ENCODE peak calls at places on chromosomes 16 and 17, in nine cellular contexts. U is pancreas, E is NB4, C is K562, N is AG09309, D is esophagus squamous epithelium, I is transverse colon, O is thoracic aorta, X is glutamatergic neuron. L is an unnamed sample.

GRCh38 chr16:70455910-70456309 is 1.5 kb downstream of the FCSK start:
- DNase-seq in C (peak), I (no peak), U (no peak), O (no peak), E (no peak), N (no peak), X (no peak), D (no peak), L (no peak)

GRCh38 chr17:4951486-4951885 is 567 bp downstream of the ENO3 start:
- DNase-seq in C (peak), D (no peak), N (no peak), E (no peak), O (no peak), U (no peak), X (no peak), I (no peak), L (no peak)

GRCh38 chr16:27286446-27286845 is 17.9 kb upstream of the NSMCE1 start:
- DNase-seq in O (peak), C (no peak), U (no peak), D (no peak), I (no peak), E (no peak), N (peak), X (no peak), L (no peak)

GRCh38 chr16:31215287-31216115 is 1.4 kb downstream of the PYDC1 start:
- DNase-seq in D (no peak), N (no peak), C (peak), E (peak), I (peak), X (peak), U (peak), O (no peak), L (no peak)

GRCh38 chr17:4766199-4766598 is 5.5 kb upstream of the TM4SF5 start:
- DNase-seq in U (no peak), N (no peak), C (no peak), E (peak), X (no peak), I (no peak), O (no peak), D (no peak), L (no peak)

GRCh38 chr17:29836643-29837042 is 93.4 kb downstream of the SSH2 start:
- DNase-seq in C (no peak), X (no peak), N (no peak), U (no peak), I (no peak), E (no peak), O (no peak), D (no peak), L (no peak)

GRCh38 chr17:35875439-35876139 is 4.6 kb downstream of the CCL5 start:
- DNase-seq in X (no peak), C (no peak), N (no peak), I (no peak), U (no peak), E (no peak), O (no peak), D (no peak), L (no peak)

GRCh38 chr17:66341462-66341861 is 39.0 kb downstream of the PRKCA start:
- DNase-seq in U (no peak), N (no peak), C (no peak), D (no peak), O (no peak), I (no peak), X (no peak), E (no peak), L (no peak)

GRCh38 chr16:20734056-20734455 is 7.6 kb downstream of the THUMPD1 start:
- DNase-seq in X (no peak), I (no peak), O (no peak), D (no peak), U (no peak), E (no peak), N (no peak), C (no peak), L (no peak)

GRCh38 chr16:72644911-72645310 is 403.0 kb downstream of the ZFHX3 start:
- DNase-seq in O (no peak), D (no peak), I (no peak), U (no peak), X (no peak), C (no peak), E (no peak), N (no peak), L (no peak)

GRCh38 chr16:57939872-57940224 is 31.1 kb downstream of the CNGB1 start:
- DNase-seq in N (no peak), X (no peak), D (no peak), C (no peak), I (no peak), E (no peak), U (no peak), O (no peak), L (no peak)

GRCh38 chr17:36691606-36692005 is 90.2 kb downstream of the MRM1 start:
- DNase-seq in C (no peak), U (no peak), I (no peak), E (no peak), N (no peak), X (no peak), D (no peak), O (no peak), L (no peak)

GRCh38 chr16:65769055-65769465 is 597.4 kb upstream of the CDH5 start:
- DNase-seq in O (no peak), N (peak), I (no peak), X (no peak), C (peak), D (no peak), E (peak), U (no peak), L (no peak)

GRCh38 chr17:30237296-30238002 is 2.0 kb upstream of the SLC6A4 start:
- DNase-seq in D (no peak), O (no peak), U (no peak), X (no peak), N (no peak), C (no peak), E (no peak), I (no peak), L (no peak)

GRCh38 chr17:68461589-68461988 is 4.3 kb upstream of the WIPI1 start:
- DNase-seq in U (no peak), E (no peak), C (no peak), X (no peak), N (no peak), I (peak), O (no peak), D (no peak), L (no peak)

GRCh38 chr17:43175213-43176118 is 4.5 kb downstream of the NBR1 start:
- DNase-seq in N (peak), D (no peak), X (no peak), C (no peak), I (no peak), U (no peak), E (no peak), O (no peak), L (no peak)

GRCh38 chr17:10729334-10730193 is at the start of gene TMEM220:
- DNase-seq in U (peak), E (peak), D (no peak), X (peak), I (peak), O (peak), N (no peak), C (no peak), L (peak)

GRCh38 chr16:64975821-64976220 is 146.0 kb downstream of the CDH11 start:
- DNase-seq in E (no peak), C (no peak), O (no peak), X (no peak), N (no peak), D (no peak), U (no peak), I (no peak), L (no peak)

GRCh38 chr17:60193482-60193881 is 43.7 kb downstream of the CA4 start:
- DNase-seq in O (no peak), N (no peak), C (no peak), E (no peak), I (no peak), U (no peak), X (no peak), D (no peak), L (no peak)

GRCh38 chr17:70677783-70678647 is 508.7 kb downstream of the KCNJ2 start:
- DNase-seq in C (no peak), O (no peak), E (peak), D (no peak), I (no peak), X (no peak), U (no peak), N (no peak), L (no peak)

GRCh38 chr17:28916302-28916934 is 13.5 kb upstream of the DHRS13 start:
- DNase-seq in N (no peak), X (peak), U (no peak), D (no peak), O (no peak), E (peak), C (peak), I (no peak), L (no peak)

GRCh38 chr16:2845116-2845515 is 12.9 kb downstream of the PRSS22 start:
- DNase-seq in U (no peak), C (no peak), O (no peak), D (no peak), E (no peak), I (no peak), X (no peak), N (no peak), L (no peak)

GRCh38 chr17:18044609-18045008 is 5.4 kb downstream of the GID4 start:
- DNase-seq in O (no peak), D (no peak), U (no peak), I (no peak), X (no peak), E (no peak), N (no peak), C (no peak), L (no peak)

GRCh38 chr17:18041776-18042175 is 2.6 kb downstream of the GID4 start:
- DNase-seq in U (no peak), E (peak), O (no peak), N (peak), I (no peak), C (peak), D (no peak), X (no peak), L (no peak)

GRCh38 chr17:18045691-18046090 is 6.5 kb downstream of the GID4 start:
- DNase-seq in X (no peak), I (no peak), O (no peak), D (no peak), E (no peak), C (no peak), N (no peak), U (no peak), L (no peak)

GRCh38 chr17:18042969-18043368 is 3.8 kb downstream of the GID4 start:
- DNase-seq in D (no peak), X (no peak), I (no peak), U (no peak), O (no peak), C (peak), E (no peak), N (no peak), L (no peak)

DNA sequence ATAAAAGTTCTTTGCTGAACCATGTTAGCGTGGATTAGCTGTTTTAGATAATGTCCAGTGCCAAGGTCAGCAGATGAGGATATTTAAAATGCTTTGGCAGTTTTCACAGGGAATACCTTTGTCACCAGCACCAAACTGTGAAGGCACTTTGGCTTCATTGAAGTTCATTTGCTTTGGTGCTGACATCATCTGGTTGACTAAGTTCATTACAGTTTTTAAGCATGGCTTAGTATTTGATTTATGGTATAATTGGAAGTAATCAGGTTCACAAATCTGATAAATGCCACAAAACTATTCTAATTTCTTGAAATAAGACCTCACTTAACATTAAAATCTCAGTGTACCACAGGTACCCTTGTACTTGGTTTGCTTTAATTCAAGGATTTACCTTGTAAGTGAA is 4.3 kb downstream of the GID4 start:
- DNase-seq in I (no peak), N (no peak), C (peak), D (no peak), X (no peak), U (no peak), E (peak), O (no peak), L (no peak)
- TF ChIP-seq CTCF in I (no peak), N (no peak), C (peak), D (peak), X (no peak), U (no peak), E (peak), O (no peak), L (no peak)

GRCh38 chr17:55722742-55723487 is at the start of gene TMEM100:
- DNase-seq in D (no peak), I (no peak), U (no peak), X (no peak), E (peak), C (peak), O (no peak), N (peak), L (peak)
- TF ChIP-seq CTCF in D (no peak), I (no peak), U (no peak), X (no peak), E (no peak), C (no peak), O (no peak), N (no peak), L (no peak)

DNA sequence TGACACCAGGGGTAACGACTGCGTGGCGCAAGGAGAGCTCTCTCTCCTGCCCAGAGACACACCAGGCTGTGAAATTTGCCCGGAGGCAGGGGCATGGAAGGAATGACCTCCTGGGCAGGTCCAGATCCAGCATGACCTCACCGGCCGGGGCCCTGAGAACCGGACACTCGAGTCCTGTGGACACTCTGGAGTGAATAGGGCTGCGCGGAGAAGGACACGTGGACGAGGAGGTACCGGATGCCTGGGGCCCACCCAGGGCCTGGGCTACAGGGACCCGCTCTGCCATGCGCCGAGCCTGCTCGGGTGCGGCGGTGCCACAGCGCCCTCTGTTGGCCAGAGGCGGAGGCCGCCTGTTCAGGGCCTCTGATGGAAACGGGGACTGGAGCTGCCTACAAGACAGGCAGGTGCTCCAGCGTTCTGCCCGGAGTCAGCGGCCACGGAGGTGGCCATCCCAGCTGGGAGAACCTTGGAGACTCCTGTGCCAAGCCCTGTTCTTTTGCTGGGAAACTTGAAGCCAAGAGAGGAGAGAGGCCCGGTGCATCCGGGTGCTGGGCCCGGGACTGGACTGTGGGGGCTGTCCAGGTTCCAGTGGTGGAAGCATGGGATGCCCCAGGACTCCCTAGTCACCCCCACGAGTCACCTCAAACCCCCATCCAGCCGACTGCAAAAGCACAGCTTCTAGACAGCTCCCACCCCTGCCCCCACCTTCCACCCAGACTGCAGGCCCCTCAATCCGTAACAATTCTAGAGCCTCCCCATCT is 19.3 kb upstream of the NXPH3 start:
- DNase-seq in N (no peak), I (peak), D (no peak), X (peak), C (peak), O (no peak), E (peak), U (peak), L (peak)
- TF ChIP-seq CTCF in N (peak), I (peak), D (peak), X (peak), C (peak), O (peak), E (peak), U (peak), L (peak)

GRCh38 chr17:74119049-74119580 is 84.4 kb upstream of the RPL38 start:
- DNase-seq in X (no peak), O (no peak), N (no peak), C (no peak), D (no peak), I (no peak), U (no peak), E (no peak), L (peak)

GRCh38 chr17:74118504-74118903 is 85.0 kb upstream of the RPL38 start:
- DNase-seq in N (no peak), O (no peak), C (no peak), X (peak), I (no peak), D (no peak), U (no peak), E (no peak), L (peak)

GRCh38 chr17:74117087-74117486 is 86.4 kb upstream of the RPL38 start:
- DNase-seq in E (no peak), N (no peak), C (no peak), D (no peak), O (no peak), X (peak), U (no peak), I (no peak), L (peak)

GRCh38 chr17:74116087-74116717 is 87.3 kb upstream of the RPL38 start:
- DNase-seq in C (no peak), U (no peak), X (no peak), O (no peak), I (no peak), N (no peak), E (no peak), D (no peak), L (no peak)

DNA sequence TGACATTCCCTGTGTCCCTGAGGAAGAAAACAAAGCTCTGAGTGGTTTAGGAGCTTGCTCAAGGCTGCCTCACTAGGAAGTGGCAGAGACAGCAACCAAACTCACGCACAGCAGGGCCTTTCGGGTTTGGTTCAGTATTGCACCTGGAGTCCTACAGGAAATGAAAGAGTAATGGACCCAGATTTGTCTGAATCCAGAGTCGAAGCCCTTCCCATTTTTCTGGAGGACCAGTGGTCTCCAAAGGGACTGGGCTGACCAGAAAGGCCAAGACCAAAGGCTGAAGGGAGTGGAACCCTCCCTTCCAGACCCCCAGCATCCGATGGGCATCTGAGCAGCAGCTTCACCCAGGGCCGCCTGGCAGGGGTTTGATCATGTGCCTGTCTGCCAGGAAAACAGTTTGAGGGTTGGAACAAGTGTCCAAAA is 85.5 kb upstream of the RPL38 start:
- DNase-seq in O (no peak), X (no peak), E (no peak), I (no peak), U (no peak), D (no peak), C (no peak), N (no peak), L (peak)
- TF ChIP-seq CTCF in O (no peak), X (no peak), E (no peak), I (no peak), U (no peak), D (no peak), C (no peak), N (no peak), L (no peak)

GRCh38 chr16:22099256-22099975 is 7.1 kb downstream of the VWA3A start:
- DNase-seq in U (no peak), C (no peak), I (no peak), O (no peak), D (no peak), X (no peak), N (no peak), E (no peak), L (no peak)
- TF ChIP-seq CTCF in U (no peak), C (no peak), I (no peak), O (no peak), D (no peak), X (no peak), N (no peak), E (no peak), L (peak)

DNA sequence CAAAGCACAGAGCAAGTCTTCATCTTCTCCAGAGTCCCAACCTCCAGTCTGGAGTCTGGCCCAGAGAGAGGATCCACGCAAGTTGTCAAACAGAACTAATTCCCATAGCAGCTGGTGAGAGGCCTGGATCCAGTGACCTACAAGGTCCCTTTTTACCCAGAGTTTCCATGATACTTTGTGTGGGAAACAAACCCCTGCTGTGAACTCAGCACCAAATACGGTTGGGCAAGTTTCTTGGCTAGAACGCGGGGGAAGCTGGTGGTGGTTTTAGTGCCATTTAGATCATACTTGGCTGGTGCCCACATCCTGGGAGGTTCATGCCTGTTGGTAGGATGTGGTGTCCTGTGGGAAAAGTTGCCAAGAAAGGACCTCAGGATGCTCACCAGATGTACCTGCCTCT is 18.1 kb downstream of the TMC7 start:
- DNase-seq in X (no peak), I (no peak), D (no peak), U (no peak), N (peak), C (no peak), E (peak), O (no peak), L (no peak)
- TF ChIP-seq CTCF in X (no peak), I (no peak), D (no peak), U (no peak), N (no peak), C (no peak), E (no peak), O (no peak), L (no peak)

GRCh38 chr17:39011907-39012468 is 44.8 kb upstream of the FBXO47 start:
- DNase-seq in E (no peak), N (no peak), X (peak), O (no peak), D (no peak), I (no peak), C (no peak), U (no peak), L (no peak)
- TF ChIP-seq CTCF in E (no peak), N (no peak), X (no peak), O (no peak), D (no peak), I (no peak), C (no peak), U (no peak), L (no peak)

DNA sequence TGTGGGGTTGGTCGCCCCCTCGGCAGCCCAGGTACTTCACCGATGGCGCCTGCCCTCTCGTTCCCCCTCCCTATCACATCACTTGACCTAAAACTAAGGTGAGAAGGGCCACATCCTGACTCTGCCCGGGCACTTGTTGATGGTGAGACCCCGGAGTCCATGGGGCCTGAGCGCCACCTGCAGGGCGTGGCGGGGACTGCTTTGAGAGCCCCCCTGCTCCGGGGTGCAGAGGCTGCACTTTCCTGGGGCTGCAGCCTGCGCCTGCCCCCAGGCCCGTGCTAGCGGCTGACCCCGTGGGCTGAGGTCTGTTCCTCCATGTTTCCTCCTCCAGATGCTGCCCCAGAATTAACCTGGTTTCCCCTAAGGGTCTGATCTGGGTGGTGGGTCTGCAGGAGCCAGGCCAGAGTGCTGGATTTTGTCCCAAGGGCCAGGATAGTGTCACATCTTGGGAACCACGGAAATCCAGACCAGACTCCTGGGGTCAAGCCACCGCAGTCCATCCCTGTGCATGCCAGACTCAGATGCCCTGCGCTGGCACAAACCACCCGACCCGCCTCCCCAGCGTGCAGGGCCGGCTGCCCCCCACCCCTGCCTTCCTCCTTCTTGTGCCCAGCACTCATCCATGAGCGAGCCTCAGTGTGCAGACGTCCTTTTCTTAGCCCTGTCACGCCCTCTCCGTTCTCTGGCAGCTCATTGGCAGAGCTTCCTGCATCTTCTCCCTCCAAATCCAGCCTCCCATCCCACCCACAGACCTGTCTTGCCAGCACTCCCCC is 2.7 kb downstream of the NDUFAF8 start:
- DNase-seq in D (no peak), U (peak), C (peak), N (no peak), O (no peak), I (peak), E (peak), X (peak), L (no peak)
- TF ChIP-seq CTCF in D (peak), U (peak), C (peak), N (peak), O (peak), I (peak), E (peak), X (peak), L (peak)

GRCh38 chr16:14632693-14633569 is at the start of gene BFAR:
- DNase-seq in E (peak), U (peak), O (peak), I (peak), N (peak), D (peak), C (peak), X (peak), L (peak)
- TF ChIP-seq CTCF in E (no peak), U (no peak), O (no peak), I (no peak), N (no peak), D (no peak), C (no peak), X (no peak), L (no peak)

L was measured in sigmoid colon.